ENCODE peak calls at places on chromosomes 7 and 10, in four cellular contexts. One of them, this sample, is unnamed.

GRCh38 chr10:110848106-110848505 is 23.6 kb upstream of the PDCD4 start:
- DNase-seq in GM12878: no peak
- DNase-seq in K562: no peak
- DNase-seq in H1: no peak
- DNase-seq in this sample: no peak

GRCh38 chr10:6039711-6040110 is 22.5 kb downstream of the IL2RA start:
- DNase-seq in GM12878: no peak
- DNase-seq in K562: no peak
- DNase-seq in H1: peak; percentile 1
- DNase-seq in this sample: no peak

GRCh38 chr10:17643339-17643754 is 604 bp upstream of the STAM start:
- DNase-seq in K562: no peak
- DNase-seq in H1: no peak
- DNase-seq in GM12878: no peak
- DNase-seq in this sample: no peak

GRCh38 chr7:101575168-101575567 is 53.9 kb downstream of the MYL10 start:
- DNase-seq in GM12878: no peak
- DNase-seq in H1: no peak
- DNase-seq in K562: no peak
- DNase-seq in this sample: no peak

GRCh38 chr10:66627156-66627555 is 298.7 kb upstream of the LRRTM3 start:
- DNase-seq in H1: no peak
- DNase-seq in K562: no peak
- DNase-seq in GM12878: no peak
- DNase-seq in this sample: peak; percentile 66

GRCh38 chr7:24216576-24217116 is 67.3 kb upstream of the NPY start:
- DNase-seq in K562: no peak
- DNase-seq in GM12878: no peak
- DNase-seq in H1: no peak
- DNase-seq in this sample: no peak

GRCh38 chr7:4951903-4952636 is 6.9 kb downstream of the MMD2 start:
- DNase-seq in H1: no peak
- DNase-seq in K562: peak; percentile 51
- DNase-seq in GM12878: peak; percentile 13
- DNase-seq in this sample: no peak

GRCh38 chr7:103119791-103120291 is 29.1 kb downstream of the NAPEPLD start:
- DNase-seq in H1: no peak
- DNase-seq in K562: peak; percentile 93
- DNase-seq in GM12878: no peak
- DNase-seq in this sample: no peak

GRCh38 chr10:50990568-50991495 is 83.5 kb upstream of the PRKG1 start:
- DNase-seq in H1: peak; percentile 63
- DNase-seq in GM12878: no peak
- DNase-seq in K562: no peak
- DNase-seq in this sample: peak; percentile 45

GRCh38 chr7:101308245-101309085 is 13.1 kb downstream of the IFT22 start:
- DNase-seq in H1: peak; percentile 89
- DNase-seq in GM12878: no peak
- DNase-seq in K562: peak; percentile 77
- DNase-seq in this sample: no peak

GRCh38 chr10:84818956-84819355 is 490.6 kb downstream of the CCSER2 start:
- DNase-seq in H1: no peak
- DNase-seq in GM12878: no peak
- DNase-seq in K562: no peak
- DNase-seq in this sample: no peak

GRCh38 chr10:132306951-132307751 is 599 bp downstream of the STK32C start:
- DNase-seq in GM12878: no peak
- DNase-seq in H1: no peak
- DNase-seq in K562: no peak
- DNase-seq in this sample: no peak

GRCh38 chr10:103661951-103662405 is 168.5 kb downstream of the NEURL1 start:
- DNase-seq in GM12878: no peak
- DNase-seq in K562: no peak
- DNase-seq in H1: no peak
- DNase-seq in this sample: no peak

GRCh38 chr10:27998178-27998953 is 513 bp downstream of the ODAD2 start:
- DNase-seq in K562: no peak
- DNase-seq in GM12878: no peak
- DNase-seq in H1: peak; percentile 82
- DNase-seq in this sample: no peak

GRCh38 chr7:127632276-127632910 is 14.5 kb upstream of the PAX4 start:
- DNase-seq in GM12878: no peak
- DNase-seq in H1: no peak
- DNase-seq in K562: no peak
- DNase-seq in this sample: no peak

GRCh38 chr7:15461576-15461975 is 100.2 kb downstream of the AGMO start:
- DNase-seq in H1: no peak
- DNase-seq in K562: no peak
- DNase-seq in GM12878: no peak
- DNase-seq in this sample: no peak

GRCh38 chr7:112254166-112254565 is 47.7 kb downstream of the ZNF277 start:
- DNase-seq in H1: no peak
- DNase-seq in K562: no peak
- DNase-seq in GM12878: no peak
- DNase-seq in this sample: no peak

GRCh38 chr10:71695502-71696476 is 23.8 kb downstream of the C10orf105 start:
- DNase-seq in H1: no peak
- DNase-seq in GM12878: no peak
- DNase-seq in K562: no peak
- DNase-seq in this sample: no peak

GRCh38 chr7:68573271-68574000 is 1024.8 kb upstream of the AUTS2 start:
- DNase-seq in K562: no peak
- DNase-seq in H1: no peak
- DNase-seq in GM12878: no peak
- DNase-seq in this sample: no peak

GRCh38 chr10:20855398-20856038 is 41.6 kb downstream of the NEBL start:
- DNase-seq in H1: no peak
- DNase-seq in K562: no peak
- DNase-seq in GM12878: no peak
- DNase-seq in this sample: no peak

GRCh38 chr10:31320179-31320597 is 1.2 kb downstream of the ZEB1 start:
- DNase-seq in K562: peak; percentile 18
- DNase-seq in H1: peak; percentile 64
- DNase-seq in GM12878: no peak
- DNase-seq in this sample: no peak

DNA sequence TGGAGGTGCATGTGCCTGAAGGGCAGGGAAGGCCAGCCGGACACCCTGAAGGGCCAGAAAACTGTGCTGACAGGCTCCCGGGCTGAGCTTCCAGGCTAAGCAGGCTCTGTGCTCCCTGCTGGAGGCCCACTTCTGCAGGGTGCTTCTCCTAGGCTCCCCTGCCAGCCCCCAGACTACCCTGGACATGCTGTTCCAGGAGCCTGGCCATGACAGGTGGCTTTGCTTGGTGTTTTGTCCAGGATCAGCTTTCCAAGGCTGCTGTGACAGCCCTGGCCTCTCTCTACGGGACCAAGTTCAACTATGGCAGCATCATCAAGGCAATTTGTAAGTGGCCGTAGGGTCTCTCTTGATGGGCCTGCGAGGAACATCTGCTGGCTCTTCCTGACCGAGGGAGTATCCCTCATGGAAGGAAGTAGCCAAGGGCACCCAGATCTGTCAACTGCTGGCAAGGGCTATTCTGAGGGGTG is 5.3 kb downstream of the CPA1 start:
- DNase-seq in H1: peak; percentile 16
- DNase-seq in K562: no peak
- DNase-seq in GM12878: no peak
- DNase-seq in this sample: no peak
- TF ChIP-seq POLR2A in H1: no peak
- TF ChIP-seq POLR2A in K562: no peak
- TF ChIP-seq POLR2A in GM12878: no peak
- TF ChIP-seq POLR2A in this sample: no peak

GRCh38 chr7:122710951-122711350 is 8.2 kb upstream of the RNF148 start:
- DNase-seq in H1: no peak
- DNase-seq in GM12878: no peak
- DNase-seq in K562: no peak
- DNase-seq in this sample: no peak

GRCh38 chr7:122715183-122715582 is 12.5 kb upstream of the RNF148 start:
- DNase-seq in H1: no peak
- DNase-seq in GM12878: no peak
- DNase-seq in K562: no peak
- DNase-seq in this sample: no peak

DNA sequence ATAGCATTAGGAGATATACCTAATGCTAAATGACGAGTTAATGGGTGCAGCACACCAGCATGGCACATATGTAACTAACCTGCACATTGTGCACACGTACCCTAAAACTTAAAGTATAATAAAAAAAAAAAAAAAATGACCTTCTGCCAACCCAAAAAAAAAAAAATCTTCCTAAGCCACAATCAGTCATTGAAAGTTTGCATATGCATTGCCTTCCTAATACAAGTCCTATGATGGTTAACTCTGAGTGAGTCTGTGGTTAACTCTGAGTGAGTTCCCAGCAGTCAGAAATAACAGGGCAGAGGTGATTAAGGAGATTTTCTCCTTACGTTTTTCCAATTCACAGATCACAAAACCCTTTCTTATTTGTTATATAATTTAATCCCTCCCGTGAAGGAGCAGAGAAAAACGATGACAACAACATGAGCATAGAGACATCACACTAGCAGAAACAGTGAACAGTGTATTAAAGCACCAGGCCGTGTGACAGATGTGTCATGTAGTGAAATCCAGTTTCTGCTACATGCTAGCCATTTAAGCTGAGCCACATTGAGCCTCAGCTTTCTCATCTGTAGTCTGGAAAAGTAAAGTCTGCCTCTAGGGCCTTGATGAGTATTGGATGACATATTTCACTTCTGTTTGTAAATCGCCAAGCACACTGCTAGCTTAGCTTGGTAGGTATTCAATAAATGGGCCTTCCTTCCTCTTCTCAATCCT is 7.4 kb upstream of the RNF148 start:
- DNase-seq in H1: no peak
- DNase-seq in K562: no peak
- DNase-seq in GM12878: peak; percentile 7
- DNase-seq in this sample: no peak
- TF ChIP-seq ATF3 in H1: no peak
- TF ChIP-seq ATF3 in K562: no peak
- TF ChIP-seq ATF3 in GM12878: no peak
- TF ChIP-seq ATF3 in this sample: no peak

GRCh38 chr10:116664631-116665030 is 43.9 kb downstream of the PNLIPRP2 start:
- DNase-seq in GM12878: no peak
- DNase-seq in K562: no peak
- DNase-seq in H1: peak; percentile 27
- DNase-seq in this sample: no peak

GRCh38 chr10:116668018-116668417 is 47.3 kb downstream of the PNLIPRP2 start:
- DNase-seq in GM12878: no peak
- DNase-seq in K562: no peak
- DNase-seq in H1: peak; percentile 22
- DNase-seq in this sample: no peak

GRCh38 chr10:116667484-116667883 is 46.7 kb downstream of the PNLIPRP2 start:
- DNase-seq in K562: no peak
- DNase-seq in H1: no peak
- DNase-seq in GM12878: no peak
- DNase-seq in this sample: no peak

GRCh38 chr10:116663342-116663741 is 42.6 kb downstream of the PNLIPRP2 start:
- DNase-seq in GM12878: no peak
- DNase-seq in H1: no peak
- DNase-seq in K562: no peak
- DNase-seq in this sample: no peak

DNA sequence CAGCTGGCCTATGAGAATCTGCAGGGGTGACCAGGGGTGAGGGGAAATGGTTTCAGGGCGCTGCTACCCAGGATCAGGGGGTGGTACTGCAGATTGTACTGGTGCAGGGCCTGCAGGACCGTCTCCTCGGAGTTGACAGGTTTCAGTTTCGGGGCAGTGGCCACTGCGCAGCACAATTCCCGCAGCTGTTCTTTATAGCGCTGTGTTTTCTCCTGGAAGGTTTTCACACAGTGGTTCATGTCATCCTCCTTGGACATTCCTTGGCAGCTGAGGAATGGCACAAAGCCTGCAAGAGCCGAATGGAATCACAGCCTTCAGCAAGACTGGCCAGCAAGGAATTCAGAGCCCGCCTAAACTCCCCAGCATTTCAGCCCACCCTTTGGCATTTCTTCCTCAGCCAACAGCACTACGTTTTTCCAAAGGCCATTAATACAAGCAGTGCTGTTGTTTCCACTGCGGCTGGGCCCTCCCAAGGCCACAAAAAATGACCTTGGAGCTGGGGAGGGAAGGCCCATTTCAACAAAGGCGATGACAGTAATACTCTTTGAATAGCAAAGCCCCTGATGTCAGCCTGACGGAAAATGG is 44.9 kb downstream of the PNLIPRP2 start:
- DNase-seq in H1: peak; percentile 42
- DNase-seq in GM12878: no peak
- DNase-seq in K562: no peak
- DNase-seq in this sample: no peak
- TF ChIP-seq POLR2A in H1: no peak
- TF ChIP-seq POLR2A in GM12878: no peak
- TF ChIP-seq POLR2A in K562: no peak
- TF ChIP-seq POLR2A in this sample: no peak

GRCh38 chr7:31398815-31399214 is 58.3 kb upstream of the NEUROD6 start:
- DNase-seq in H1: no peak
- DNase-seq in GM12878: no peak
- DNase-seq in K562: peak; percentile 10
- DNase-seq in this sample: no peak
- TF ChIP-seq ATF3 in H1: no peak
- TF ChIP-seq ATF3 in GM12878: no peak
- TF ChIP-seq ATF3 in K562: no peak
- TF ChIP-seq ATF3 in this sample: no peak